ENCODE peak calls at places on chromosomes 3 and 15, in four cellular contexts. N is activated CD4-positive, alpha-beta T cell treated with anti-CD3 and anti-CD28 coated beads, Interleukin-2, amount 10 ng/mL, durations not matched to agents 7 days and 5 days; R is GM03348; E is SIG-M5. Q is an unnamed sample.

GRCh38 chr3:156456771-156457224 is 98.1 kb downstream of the SSR3 start:
- DNase-seq in N (no peak), E (no peak), R (no peak), Q (no peak)

GRCh38 chr3:184262166-184262926 is 993 bp upstream of the CAMK2N2 start:
- DNase-seq in E (no peak), R (no peak), N (no peak), Q (peak; percentile 77)

GRCh38 chr3:35383719-35384555 is 255.4 kb upstream of the ARPP21 start:
- DNase-seq in R (no peak), N (no peak), E (no peak), Q (no peak)

GRCh38 chr3:141076026-141076797 is 25.1 kb downstream of the SPSB4 start:
- DNase-seq in E (no peak), N (no peak), R (no peak), Q (peak; percentile 34)

GRCh38 chr3:9349321-9350117 is 13.3 kb upstream of the THUMPD3 start:
- DNase-seq in N (no peak), E (no peak), R (peak; percentile 64), Q (peak; percentile 85)

GRCh38 chr3:16004812-16005211 is 169.7 kb upstream of the GALNT15 start:
- DNase-seq in N (no peak), R (no peak), E (no peak), Q (no peak)

GRCh38 chr3:12508316-12508715 is 24.0 kb downstream of the TSEN2 start:
- DNase-seq in R (peak; percentile 89), N (no peak), E (no peak), Q (peak; percentile 93)

GRCh38 chr3:52246728-52247454 is 1.3 kb downstream of the PPM1M start:
- DNase-seq in R (no peak), E (no peak), N (no peak), Q (peak; percentile 83)

GRCh38 chr15:44729394-44729913 is 6.9 kb upstream of the TRIM69 start:
- DNase-seq in N (peak; percentile 50), E (no peak), R (no peak), Q (no peak)

GRCh38 chr3:46406786-46407611 is at the start of the genes CCR5AS and CCRL2:
- DNase-seq in R (peak; percentile 27), E (no peak), N (peak; percentile 61), Q (peak; percentile 90)

GRCh38 chr3:140296796-140297352 is 361.9 kb downstream of the CLSTN2 start:
- DNase-seq in R (peak; percentile 59), N (no peak), E (no peak), Q (no peak)

GRCh38 chr3:133856316-133856715 is 39.4 kb downstream of the RAB6B start:
- DNase-seq in N (no peak), E (no peak), R (no peak), Q (peak; percentile 79)